ENCODE peak calls at places on chromosome 9, in seven cellular contexts. N is mesendoderm, C is IMR-90, F is mesenchymal stem cell, O is H9, D is neuronal stem cell, S is H1. J is an unnamed sample.

GRCh38 chr9:131095666-131096489 is 453 bp upstream of the AIF1L start:
- DNase-seq in C (no peak), F (peak; percentile 20), O (peak; percentile 93), N (peak; percentile 92), S (peak; percentile 88), D (peak; percentile 80), J (peak; percentile 61)

GRCh38 chr9:94720846-94721549 is 5.5 kb upstream of the AOPEP start:
- DNase-seq in S (no peak), C (no peak), O (no peak), D (no peak), F (no peak), N (no peak), J (no peak)

GRCh38 chr9:136614372-136614922 is 48.3 kb upstream of the EGFL7 start:
- DNase-seq in N (no peak), C (peak; percentile 89), D (no peak), O (no peak), S (no peak), F (peak; percentile 96), J (no peak)

GRCh38 chr9:74415995-74416394 is 81.1 kb upstream of the RORB start:
- DNase-seq in F (no peak), N (no peak), D (no peak), O (no peak), C (no peak), S (no peak), J (no peak)

GRCh38 chr9:70352356-70352755 is 62.1 kb downstream of the KLF9 start:
- DNase-seq in N (no peak), F (peak; percentile 34), S (no peak), O (no peak), C (peak; percentile 81), D (no peak), J (no peak)

GRCh38 chr9:97714435-97714834 is 17.3 kb upstream of the XPA start:
- DNase-seq in O (no peak), N (no peak), S (no peak), F (peak; percentile 39), D (no peak), C (peak; percentile 56), J (no peak)

GRCh38 chr9:124818431-124819281 is 34.6 kb upstream of the WDR38 start:
- DNase-seq in C (peak; percentile 74), D (no peak), S (no peak), O (peak; percentile 74), N (peak; percentile 67), F (peak; percentile 41), J (peak; percentile 99)

GRCh38 chr9:18672706-18673105 is 198.8 kb downstream of the ADAMTSL1 start:
- DNase-seq in F (no peak), C (peak; percentile 19), S (no peak), O (no peak), N (no peak), D (no peak), J (no peak)

GRCh38 chr9:33524431-33524947 is 438 bp downstream of the ANKRD18B start:
- DNase-seq in D (no peak), F (peak; percentile 10), O (peak; percentile 35), N (peak; percentile 22), S (peak; percentile 58), C (no peak), J (no peak)

GRCh38 chr9:133421615-133422542 is at the start of gene ADAMTS13:
- DNase-seq in S (no peak), O (peak; percentile 79), D (no peak), F (peak; percentile 47), C (peak; percentile 15), N (peak; percentile 81), J (no peak)

GRCh38 chr9:130331573-130331972 is 66.0 kb downstream of the HMCN2 start:
- DNase-seq in O (no peak), S (no peak), N (peak; percentile 73), D (no peak), F (peak; percentile 81), C (peak; percentile 74), J (peak; percentile 91)

GRCh38 chr9:19493845-19494244 is 85.0 kb downstream of the ACER2 start:
- DNase-seq in F (no peak), O (no peak), S (no peak), N (no peak), D (no peak), C (no peak), J (no peak)

GRCh38 chr9:108708448-108708847 is 147.3 kb downstream of the ACTL7B start:
- DNase-seq in O (no peak), F (no peak), S (no peak), N (no peak), C (no peak), D (no peak), J (no peak)

GRCh38 chr9:101326501-101326900 is 58.3 kb downstream of the BAAT start:
- DNase-seq in D (no peak), N (no peak), O (no peak), S (no peak), C (no peak), F (no peak), J (no peak)

GRCh38 chr9:18793122-18793521 is 239.9 kb downstream of the SAXO1 start:
- DNase-seq in O (no peak), N (peak; percentile 61), S (no peak), D (no peak), F (no peak), C (no peak), J (no peak)

GRCh38 chr9:114176601-114177295 is 21.4 kb downstream of the COL27A1 start:
- DNase-seq in S (no peak), F (peak; percentile 46), N (peak; percentile 52), C (no peak), D (no peak), O (no peak), J (no peak)

GRCh38 chr9:21615018-21615417 is 132.9 kb upstream of the IFNE start:
- DNase-seq in O (no peak), C (no peak), F (no peak), D (no peak), N (peak; percentile 51), S (no peak), J (no peak)

GRCh38 chr9:133759146-133759900 is 21.2 kb upstream of the SARDH start:
- DNase-seq in N (no peak), D (no peak), O (peak; percentile 76), C (no peak), S (peak; percentile 63), F (no peak), J (no peak)

GRCh38 chr9:101479337-101480045 is 43.9 kb upstream of the ALDOB start:
- DNase-seq in N (peak; percentile 34), O (peak; percentile 47), D (no peak), S (no peak), C (no peak), F (no peak), J (no peak)

GRCh38 chr9:14880951-14881465 is 29.2 kb downstream of the FREM1 start:
- DNase-seq in F (no peak), N (no peak), S (no peak), D (no peak), O (no peak), C (no peak), J (no peak)

GRCh38 chr9:14887149-14887548 is 23.1 kb downstream of the FREM1 start:
- DNase-seq in N (no peak), F (no peak), S (no peak), O (no peak), C (no peak), D (no peak), J (no peak)

GRCh38 chr9:14883310-14883944 is 26.8 kb downstream of the FREM1 start:
- DNase-seq in C (no peak), S (no peak), F (no peak), D (no peak), N (no peak), O (no peak), J (no peak)

GRCh38 chr9:14882118-14882517 is 28.1 kb downstream of the FREM1 start:
- DNase-seq in N (no peak), C (no peak), O (no peak), F (no peak), S (no peak), D (no peak), J (no peak)
- H2AK5ac ChIP-seq in N (no peak overlapping the region), C (no peak overlapping the region), O (no peak overlapping the region), F (no peak overlapping the region), S (no peak overlapping the region), D (no peak overlapping the region), J (no peak overlapping the region)

GRCh38 chr9:4195285-4195684 is 104.6 kb downstream of the GLIS3 start:
- DNase-seq in F (no peak), O (no peak), C (no peak), N (no peak), S (no peak), D (no peak), J (no peak)
- H3K23ac ChIP-seq in F (no peak overlapping the region), O (no peak overlapping the region), C (no peak overlapping the region), N (no peak overlapping the region), S (no peak overlapping the region), D (no peak overlapping the region), J (no peak overlapping the region)

GRCh38 chr9:757246-757881 is 84.1 kb upstream of the DMRT1 start:
- DNase-seq in F (peak; percentile 61), D (peak; percentile 18), O (peak; percentile 82), S (peak; percentile 67), N (peak; percentile 86), C (peak; percentile 67), J (peak; percentile 41)
- H2AK5ac ChIP-seq in F (no peak overlapping the region), D (no peak overlapping the region), O (no peak overlapping the region), S (no peak overlapping the region), N (no peak overlapping the region), C (peak overlapping the region; percentile 91), J (no peak overlapping the region)

DNA sequence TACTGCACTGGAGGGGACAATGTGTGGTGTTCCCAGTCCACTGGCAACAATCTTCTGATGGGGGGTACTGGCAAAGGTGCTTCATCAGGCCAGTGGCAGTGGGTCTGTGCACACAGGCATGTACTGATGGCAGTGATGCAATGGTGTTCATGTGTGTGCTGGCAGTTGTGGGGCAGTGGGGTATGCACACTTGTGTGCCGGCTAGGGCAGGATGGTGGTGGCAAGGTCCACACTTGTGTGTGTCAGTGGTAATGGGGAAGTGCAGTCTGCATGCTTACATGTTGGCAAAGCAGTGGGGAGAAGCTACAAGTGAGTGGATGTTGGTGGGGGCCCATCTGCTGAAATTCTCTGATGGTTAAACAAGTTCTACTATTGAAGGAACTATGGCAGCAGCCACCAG is 504.6 kb upstream of the ZNF462 start:
- DNase-seq in O (no peak), D (no peak), S (no peak), N (no peak), F (no peak), C (no peak), J (no peak)
- H3K23ac ChIP-seq in O (no peak overlapping the region), D (peak overlapping the region; percentile 22), S (no peak overlapping the region), N (no peak overlapping the region), F (no peak overlapping the region), C (no peak overlapping the region), J (no peak overlapping the region)